ENCODE peak calls at places on chromosomes 4 and X, in seven cellular contexts. X, L, T, I, Z, S and B are unnamed samples. For H3K9me3, the result is how much of the 10 kb centered on the place peaks cover.

GRCh38 chr4:73589887-73590801 is 30.1 kb downstream of the RASSF6 start:
- DNase-seq in I (no peak), S (no peak), L (no peak), Z (no peak), X (peak), T (no peak), B (no peak)

GRCh38 chrX:134717698-134718328 is 59.5 kb upstream of the PLAC1 start:
- DNase-seq in S (no peak), Z (no peak), X (peak), I (no peak), T (no peak), L (no peak), B (no peak)

GRCh38 chr4:159153669-159154068 is 50.8 kb downstream of the RAPGEF2 start:
- DNase-seq in T (no peak), Z (no peak), X (no peak), L (no peak), S (no peak), I (no peak), B (no peak)

GRCh38 chrX:128891554-128891953 is 631.7 kb downstream of the SMARCA1 start:
- DNase-seq in T (no peak), X (no peak), Z (no peak), L (no peak), S (no peak), I (no peak), B (no peak)

GRCh38 chr4:187307131-187307530 is 583.5 kb upstream of the FAT1 start:
- DNase-seq in S (no peak), X (no peak), T (no peak), L (no peak), Z (no peak), I (no peak), B (no peak)

GRCh38 chr4:134465417-134465816 is 263.8 kb upstream of the PABPC4L start:
- DNase-seq in I (no peak), X (no peak), T (no peak), S (no peak), Z (no peak), L (no peak), B (no peak)

GRCh38 chr4:139841464-139842195 is 176.0 kb downstream of the MGST2 start:
- DNase-seq in I (no peak), Z (no peak), T (no peak), S (no peak), L (no peak), X (no peak), B (no peak)

GRCh38 chrX:39258331-39258730 is 457.1 kb downstream of the MID1IP1 start:
- DNase-seq in I (no peak), X (peak), L (no peak), T (no peak), S (no peak), Z (no peak), B (no peak)

GRCh38 chrX:124328765-124329164 is 3.7 kb upstream of the TEX13D start:
- DNase-seq in L (no peak), S (no peak), I (no peak), X (no peak), Z (no peak), T (no peak), B (no peak)

GRCh38 chr4:26787461-26788340 is 72.9 kb upstream of the STIM2 start:
- DNase-seq in Z (peak), X (peak), L (peak), I (peak), T (peak), S (peak), B (peak)

GRCh38 chr4:127965803-127966175 is 583 bp downstream of the ABHD18 start:
- DNase-seq in Z (peak), I (peak), L (no peak), S (no peak), X (peak), T (peak), B (peak)

GRCh38 chrX:23784487-23785301 is 1.7 kb downstream of the SAT1 start:
- DNase-seq in Z (no peak), X (peak), T (no peak), I (no peak), L (no peak), S (no peak), B (no peak)

GRCh38 chr4:103046416-103047290 is 27.1 kb upstream of the SLC9B1 start:
- DNase-seq in X (peak), L (no peak), Z (peak), S (no peak), I (no peak), T (no peak), B (peak)

GRCh38 chr4:139943277-139943676 is 210.7 kb downstream of the MAML3 start:
- DNase-seq in I (no peak), S (no peak), L (no peak), X (peak), Z (no peak), T (no peak), B (no peak)

GRCh38 chrX:70196961-70197805 is 19.9 kb downstream of the DGAT2L6 start:
- DNase-seq in Z (peak), X (peak), I (no peak), S (no peak), L (peak), T (peak), B (peak)

GRCh38 chrX:68750316-68750715 is 78.5 kb upstream of the EFNB1 start:
- DNase-seq in L (no peak), X (no peak), Z (no peak), I (no peak), S (no peak), T (no peak), B (no peak)

GRCh38 chrX:13649823-13650222 is 3.1 kb upstream of the TCEANC start:
- DNase-seq in I (no peak), T (no peak), L (no peak), S (no peak), X (no peak), Z (no peak), B (no peak)

GRCh38 chr4:38837849-38838248 is 18.8 kb downstream of the TLR6 start:
- DNase-seq in X (peak), S (no peak), I (no peak), T (no peak), Z (no peak), L (no peak), B (peak)

GRCh38 chrX:35104626-35105025 is 162.0 kb downstream of the FAM47B start:
- DNase-seq in X (no peak), L (no peak), Z (no peak), S (no peak), T (no peak), I (no peak), B (no peak)

GRCh38 chrX:85140963-85141362 is 102.6 kb downstream of the SATL1 start:
- DNase-seq in S (no peak), T (no peak), Z (no peak), X (no peak), L (no peak), I (no peak), B (no peak)

GRCh38 chr4:17094811-17095210 is 196.4 kb upstream of the LDB2 start:
- DNase-seq in S (no peak), L (no peak), Z (no peak), T (no peak), X (peak), I (no peak), B (no peak)

GRCh38 chrX:97065973-97066372 is 182.3 kb downstream of the RPA4 start:
- DNase-seq in L (no peak), T (no peak), I (no peak), X (no peak), Z (no peak), S (no peak), B (no peak)

GRCh38 chr4:85968945-85969830 is 390.7 kb downstream of the MAPK10 start:
- DNase-seq in X (peak), Z (peak), L (no peak), T (no peak), S (no peak), I (no peak), B (no peak)

GRCh38 chr4:73917081-73917501 is 47.9 kb downstream of the CXCL1 start:
- DNase-seq in T (no peak), Z (no peak), L (no peak), I (no peak), X (peak), S (no peak), B (no peak)

GRCh38 chrX:4935846-4936245 is 1222.4 kb upstream of the PRKX start:
- DNase-seq in Z (no peak), T (no peak), L (no peak), I (no peak), S (no peak), X (no peak), B (no peak)

GRCh38 chr4:139278450-139278849 is 1.6 kb downstream of the MGARP start:
- DNase-seq in Z (no peak), S (no peak), T (no peak), I (no peak), X (no peak), L (no peak), B (no peak)

GRCh38 chrX:1391707-1392375 is at the start of gene SLC25A6:
- DNase-seq in Z (peak), S (peak), T (peak), X (peak), L (peak), I (peak), B (peak)

GRCh38 chrX:17412692-17413091 is 37.7 kb downstream of the NHS start:
- DNase-seq in I (no peak), L (no peak), T (no peak), X (peak), S (no peak), Z (no peak), B (no peak)

GRCh38 chr4:7581477-7581876 is 146.7 kb upstream of the PSAPL1 start:
- DNase-seq in L (no peak), X (peak), Z (peak), S (no peak), I (no peak), T (no peak), B (no peak)

GRCh38 chrX:22041931-22042530 is 9.9 kb downstream of the PHEX start:
- DNase-seq in X (no peak), T (no peak), L (no peak), S (no peak), Z (no peak), I (no peak), B (no peak)

GRCh38 chr4:8241211-8241779 is 28.3 kb upstream of the HTRA3 start:
- DNase-seq in Z (no peak), S (no peak), T (no peak), L (no peak), X (no peak), I (peak), B (peak)

GRCh38 chr4:6269651-6270511 is at the start of gene WFS1:
- DNase-seq in X (peak), I (peak), T (peak), Z (no peak), S (peak), L (peak), B (peak)

GRCh38 chr4:108270466-108271450 is 102.0 kb upstream of the LEF1 start:
- DNase-seq in I (no peak), X (peak), L (no peak), Z (peak), S (no peak), T (no peak), B (no peak)
- H3K9me3 ChIP-seq in I (under half), X (under half), L (under half), Z (under half), S (under half), T (under half), B (under half)

GRCh38 chr4:41433361-41433760 is 104.6 kb upstream of the LIMCH1 start:
- DNase-seq in I (no peak), Z (no peak), X (no peak), L (no peak), S (no peak), T (no peak), B (no peak)
- H3K9me3 ChIP-seq in I (under half), Z (under half), X (under half), L (under half), S (under half), T (under half), B (under half)

DNA sequence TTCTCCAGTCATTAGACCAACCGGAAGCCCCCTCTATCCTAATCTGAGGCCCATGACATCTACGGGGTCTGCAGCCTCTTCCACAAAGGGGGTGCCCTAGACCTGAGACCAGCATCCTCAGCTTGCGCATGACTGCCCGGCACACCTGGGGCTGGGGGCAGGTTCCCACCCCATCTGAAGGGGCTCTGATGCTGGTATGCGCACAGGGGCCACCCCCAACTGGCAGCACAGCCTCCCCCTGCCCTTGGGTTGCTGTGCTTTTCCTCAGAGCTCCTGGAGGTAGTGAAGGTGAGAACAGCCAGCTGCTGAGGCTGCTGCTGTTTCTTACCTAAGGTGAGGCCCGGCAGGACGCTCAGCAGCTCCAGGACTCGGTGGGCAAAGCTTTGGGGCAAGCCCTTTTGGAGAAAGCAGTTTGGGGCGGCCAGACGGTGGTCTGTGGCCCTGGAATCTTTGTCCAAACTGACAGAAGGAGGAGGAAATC is 18.9 kb upstream of the CPLX1 start:
- DNase-seq in L (no peak), T (no peak), Z (no peak), I (peak), S (peak), X (no peak), B (no peak)
- H3K9me3 ChIP-seq in L (under half), T (under half), Z (under half), I (under half), S (under half), X (under half), B (under half)

GRCh38 chr4:49217492-49217891 is 231.4 kb downstream of the CWH43 start:
- DNase-seq in L (no peak), I (no peak), S (no peak), X (no peak), Z (no peak), T (no peak), B (no peak)

GRCh38 chr4:49221209-49221608 is 235.1 kb downstream of the CWH43 start:
- DNase-seq in Z (no peak), L (no peak), X (no peak), I (no peak), S (no peak), T (no peak), B (no peak)
- H3K9me3 ChIP-seq in Z (under half), L (under half), X (under half), I (under half), S (under half), T (under half), B (under half)